ENCODE peak calls at places on chromosomes 2 and 18, in seven cellular contexts. D is cardiac fibroblast, W is fibroblast of pulmonary artery, G is dorsolateral prefrontal cortex, U is HCT116, T is breast epithelium, Y is Caco-2. C is an unnamed sample.

GRCh38 chr2:148615446-148615845 is 29.1 kb upstream of the EPC2 start:
- DNase-seq in U (no peak), D (no peak), Y (no peak), W (no peak), G (no peak), T (no peak), C (no peak)

GRCh38 chr2:238456966-238457926 is 30.5 kb downstream of the ASB1 start:
- DNase-seq in W (peak; percentile 42), Y (no peak), D (peak; percentile 69), U (no peak), G (no peak), T (no peak), C (no peak)

GRCh38 chr2:176002684-176003225 is 688 bp upstream of the LNPK start:
- DNase-seq in G (no peak), U (no peak), T (no peak), D (peak; percentile 20), W (peak; percentile 18), Y (peak; percentile 42), C (no peak)

GRCh38 chr2:38935568-38936172 is 46.0 kb downstream of the ARHGEF33 start:
- DNase-seq in W (peak; percentile 17), G (no peak), Y (no peak), D (peak; percentile 14), T (no peak), U (no peak), C (no peak)

GRCh38 chr2:126801473-126801872 is 97.2 kb upstream of the TEX51 start:
- DNase-seq in T (no peak), W (no peak), D (no peak), G (no peak), U (no peak), Y (no peak), C (no peak)

GRCh38 chr2:164984428-164984827 is 29.1 kb upstream of the SLC38A11 start:
- DNase-seq in T (no peak), W (no peak), D (no peak), U (no peak), Y (no peak), G (no peak), C (no peak)

GRCh38 chr2:8682719-8683667 is 1.1 kb downstream of the ID2 start:
- DNase-seq in Y (peak; percentile 43), D (peak; percentile 57), U (peak; percentile 8), G (no peak), T (peak; percentile 53), W (peak; percentile 53), C (no peak)

GRCh38 chr2:32572737-32573136 is 55.1 kb upstream of the TTC27 start:
- DNase-seq in Y (no peak), T (no peak), D (no peak), G (no peak), U (no peak), W (no peak), C (no peak)

GRCh38 chr2:7242189-7242867 is 325.1 kb downstream of the RNF144A start:
- DNase-seq in Y (no peak), U (no peak), G (no peak), T (no peak), D (no peak), W (no peak), C (no peak)

GRCh38 chr2:216626168-216626874 is 6.9 kb upstream of the IGFBP2 start:
- DNase-seq in Y (no peak), U (no peak), T (no peak), G (no peak), W (no peak), D (no peak), C (no peak)

GRCh38 chr18:22559414-22560282 is 141.9 kb upstream of the CTAGE1 start:
- DNase-seq in T (peak; percentile 55), W (peak; percentile 79), Y (peak; percentile 72), D (peak; percentile 79), U (no peak), G (no peak), C (peak; percentile 80)

GRCh38 chr18:79603321-79604204 is 76.0 kb upstream of the CTDP1 start:
- DNase-seq in T (no peak), U (no peak), W (no peak), Y (no peak), D (no peak), G (peak; percentile 35), C (no peak)

GRCh38 chr2:215950009-215950408 is 63.3 kb downstream of the MREG start:
- DNase-seq in W (peak; percentile 64), G (no peak), D (peak; percentile 62), Y (peak; percentile 30), T (no peak), U (peak; percentile 36), C (no peak)

GRCh38 chr18:55489034-55489741 is 98.8 kb downstream of the TCF4 start:
- DNase-seq in U (no peak), T (no peak), G (no peak), W (no peak), Y (no peak), D (no peak), C (no peak)

GRCh38 chr2:168192839-168193616 is 54.4 kb downstream of the STK39 start:
- DNase-seq in T (no peak), W (peak; percentile 29), Y (no peak), G (no peak), U (no peak), D (peak; percentile 23), C (no peak)

GRCh38 chr2:171083426-171083825 is 77.3 kb downstream of the TLK1 start:
- DNase-seq in D (no peak), W (no peak), U (no peak), G (no peak), T (no peak), Y (no peak), C (no peak)

GRCh38 chr2:178258916-178259315 is 64.6 kb downstream of the OSBPL6 start:
- DNase-seq in G (no peak), Y (no peak), W (no peak), U (no peak), D (no peak), T (no peak), C (no peak)

GRCh38 chr18:36572135-36572856 is 256.5 kb downstream of the TPGS2 start:
- DNase-seq in T (no peak), Y (peak; percentile 5), U (peak; percentile 8), D (peak; percentile 73), W (peak; percentile 83), G (no peak), C (no peak)

GRCh38 chr2:58133395-58133794 is 86.8 kb downstream of the VRK2 start:
- DNase-seq in W (peak; percentile 24), T (no peak), D (no peak), Y (no peak), U (no peak), G (no peak), C (no peak)

GRCh38 chr2:66581461-66582363 is 146.8 kb downstream of the MEIS1 start:
- DNase-seq in W (no peak), T (no peak), Y (no peak), G (no peak), U (no peak), D (no peak), C (peak; percentile 33)

GRCh38 chr2:23199115-23199918 is 185.7 kb upstream of the KLHL29 start:
- DNase-seq in U (peak; percentile 24), D (peak; percentile 29), T (no peak), Y (peak; percentile 40), G (no peak), W (peak; percentile 33), C (no peak)

GRCh38 chr2:230170532-230170931 is 49.3 kb downstream of the SP110 start:
- DNase-seq in Y (no peak), D (peak; percentile 49), T (no peak), W (peak; percentile 60), U (no peak), G (no peak), C (no peak)

GRCh38 chr2:58261215-58261614 is 20.1 kb upstream of the FANCL start:
- DNase-seq in Y (no peak), D (no peak), G (no peak), W (no peak), T (no peak), U (no peak), C (no peak)

GRCh38 chr2:236503100-236503499 is 66.5 kb upstream of the ACKR3 start:
- DNase-seq in D (no peak), Y (no peak), U (no peak), T (no peak), W (no peak), G (no peak), C (no peak)

GRCh38 chr2:129191530-129191929 is 787.9 kb upstream of the RAB6C start:
- DNase-seq in W (no peak), U (no peak), Y (peak; percentile 76), G (no peak), D (no peak), T (no peak), C (no peak)

GRCh38 chr2:120593921-120594686 is 141.6 kb upstream of the GLI2 start:
- DNase-seq in U (no peak), T (no peak), Y (no peak), G (no peak), D (no peak), W (no peak), C (no peak)

GRCh38 chr2:148614332-148615049 is 30.1 kb upstream of the EPC2 start:
- DNase-seq in T (no peak), U (peak; percentile 4), Y (peak; percentile 80), G (no peak), D (peak; percentile 46), W (peak; percentile 14), C (peak; percentile 37)

GRCh38 chr2:180411631-180412030 is 404.5 kb upstream of the CWC22 start:
- DNase-seq in W (peak; percentile 23), U (no peak), T (no peak), Y (no peak), G (no peak), D (peak; percentile 11), C (no peak)

GRCh38 chr18:48342125-48342524 is 67.1 kb downstream of the ZBTB7C start:
- DNase-seq in W (no peak), T (no peak), D (no peak), G (no peak), Y (no peak), U (no peak), C (no peak)

GRCh38 chr2:168773719-168774521 is 28.5 kb upstream of the NOSTRIN start:
- DNase-seq in Y (peak; percentile 80), U (peak; percentile 52), T (no peak), D (peak; percentile 88), W (peak; percentile 82), G (no peak), C (no peak)

GRCh38 chr2:173663835-173664515 is 301.2 kb downstream of the SP3 start:
- DNase-seq in G (no peak), W (no peak), D (no peak), Y (no peak), U (no peak), T (no peak), C (no peak)
- TF ChIP-seq CTCF in G (no peak), W (no peak), D (no peak), Y (no peak), U (no peak), T (no peak), C (no peak)

GRCh38 chr2:27211943-27212625 is at the start of the genes ATRAID and SLC5A6:
- DNase-seq in Y (peak; percentile 96), G (peak; percentile 83), U (peak; percentile 72), W (peak; percentile 86), T (peak; percentile 86), D (peak; percentile 91), C (peak; percentile 89)
- TF ChIP-seq CTCF in Y (no peak), G (no peak), U (no peak), W (no peak), T (no peak), D (no peak), C (no peak)

GRCh38 chr2:223247136-223247535 is 195.1 kb downstream of the KCNE4 start:
- DNase-seq in W (peak; percentile 71), D (peak; percentile 60), T (no peak), Y (no peak), U (peak; percentile 28), G (no peak), C (no peak)
- TF ChIP-seq CTCF in W (peak; percentile 61), D (peak; percentile 68), T (no peak), Y (peak; percentile 46), U (peak; percentile 81), G (peak; percentile 24), C (no peak)

GRCh38 chr2:141942006-141942789 is 188.6 kb downstream of the LRP1B start:
- DNase-seq in W (no peak), D (no peak), U (peak; percentile 2), G (no peak), T (no peak), Y (no peak), C (no peak)
- TF ChIP-seq CTCF in W (peak; percentile 37), D (no peak), U (peak; percentile 59), G (peak; percentile 42), T (peak; percentile 19), Y (peak; percentile 14), C (peak; percentile 39)